ENCODE peak calls at places on chromosomes 12 and 14, in eight cellular contexts. One of them, this sample, is unnamed.

GRCh38 chr12:80100566-80100965 is 1.2 kb downstream of the OTOGL start:
- DNase-seq in HFF-Myc: no peak
- DNase-seq in GM06990: no peak
- DNase-seq in CD8-positive, alpha-beta T cell: no peak
- DNase-seq in sigmoid colon: no peak
- DNase-seq in Peyer's patch: no peak
- DNase-seq in DND-41: no peak
- DNase-seq in astrocyte of the spinal cord: peak
- DNase-seq in this sample: no peak

GRCh38 chr12:44154128-44154527 is 318.2 kb downstream of the TMEM117 start:
- DNase-seq in HFF-Myc: peak
- DNase-seq in GM06990: no peak
- DNase-seq in CD8-positive, alpha-beta T cell: no peak
- DNase-seq in sigmoid colon: no peak
- DNase-seq in Peyer's patch: no peak
- DNase-seq in DND-41: no peak
- DNase-seq in astrocyte of the spinal cord: no peak
- DNase-seq in this sample: no peak

GRCh38 chr14:71711619-71712018 is 220.6 kb upstream of the RGS6 start:
- DNase-seq in HFF-Myc: no peak
- DNase-seq in GM06990: no peak
- DNase-seq in CD8-positive, alpha-beta T cell: no peak
- DNase-seq in sigmoid colon: no peak
- DNase-seq in Peyer's patch: no peak
- DNase-seq in DND-41: no peak
- DNase-seq in astrocyte of the spinal cord: peak
- DNase-seq in this sample: no peak

GRCh38 chr12:86600664-86601231 is 344.6 kb upstream of the MGAT4C start:
- DNase-seq in HFF-Myc: no peak
- DNase-seq in GM06990: no peak
- DNase-seq in CD8-positive, alpha-beta T cell: no peak
- DNase-seq in sigmoid colon: no peak
- DNase-seq in Peyer's patch: no peak
- DNase-seq in DND-41: no peak
- DNase-seq in astrocyte of the spinal cord: no peak
- DNase-seq in this sample: no peak

GRCh38 chr12:99067171-99067785 is 422.2 kb downstream of the APAF1 start:
- DNase-seq in HFF-Myc: no peak
- DNase-seq in GM06990: no peak
- DNase-seq in CD8-positive, alpha-beta T cell: no peak
- DNase-seq in sigmoid colon: no peak
- DNase-seq in Peyer's patch: no peak
- DNase-seq in DND-41: no peak
- DNase-seq in astrocyte of the spinal cord: no peak
- DNase-seq in this sample: no peak

GRCh38 chr14:54809767-54810166 is 92.9 kb downstream of the GCH1 start:
- DNase-seq in HFF-Myc: no peak
- DNase-seq in GM06990: no peak
- DNase-seq in CD8-positive, alpha-beta T cell: no peak
- DNase-seq in sigmoid colon: no peak
- DNase-seq in Peyer's patch: no peak
- DNase-seq in DND-41: no peak
- DNase-seq in astrocyte of the spinal cord: no peak
- DNase-seq in this sample: no peak

GRCh38 chr12:21502164-21502496 is 541 bp downstream of the GOLT1B start:
- DNase-seq in HFF-Myc: no peak
- DNase-seq in GM06990: no peak
- DNase-seq in CD8-positive, alpha-beta T cell: peak
- DNase-seq in sigmoid colon: peak
- DNase-seq in Peyer's patch: no peak
- DNase-seq in DND-41: peak
- DNase-seq in astrocyte of the spinal cord: peak
- DNase-seq in this sample: peak

GRCh38 chr12:91704446-91704845 is 441.2 kb downstream of the BTG1 start:
- DNase-seq in HFF-Myc: no peak
- DNase-seq in GM06990: no peak
- DNase-seq in CD8-positive, alpha-beta T cell: no peak
- DNase-seq in sigmoid colon: no peak
- DNase-seq in Peyer's patch: no peak
- DNase-seq in DND-41: no peak
- DNase-seq in astrocyte of the spinal cord: peak
- DNase-seq in this sample: no peak

GRCh38 chr14:75310295-75311059 is 31.8 kb downstream of the FOS start:
- DNase-seq in HFF-Myc: no peak
- DNase-seq in GM06990: no peak
- DNase-seq in CD8-positive, alpha-beta T cell: no peak
- DNase-seq in sigmoid colon: peak
- DNase-seq in Peyer's patch: peak
- DNase-seq in DND-41: no peak
- DNase-seq in astrocyte of the spinal cord: peak
- DNase-seq in this sample: peak

GRCh38 chr12:45273717-45274271 is 57.9 kb downstream of the ANO6 start:
- DNase-seq in HFF-Myc: peak
- DNase-seq in GM06990: no peak
- DNase-seq in CD8-positive, alpha-beta T cell: no peak
- DNase-seq in sigmoid colon: no peak
- DNase-seq in Peyer's patch: no peak
- DNase-seq in DND-41: no peak
- DNase-seq in astrocyte of the spinal cord: peak
- DNase-seq in this sample: no peak

GRCh38 chr12:124762791-124763593 is 100.7 kb downstream of the SCARB1 start:
- DNase-seq in HFF-Myc: no peak
- DNase-seq in GM06990: no peak
- DNase-seq in CD8-positive, alpha-beta T cell: no peak
- DNase-seq in sigmoid colon: no peak
- DNase-seq in Peyer's patch: no peak
- DNase-seq in DND-41: no peak
- DNase-seq in astrocyte of the spinal cord: no peak
- DNase-seq in this sample: no peak

GRCh38 chr14:48430805-48431204 is 755.4 kb upstream of the MDGA2 start:
- DNase-seq in HFF-Myc: no peak
- DNase-seq in GM06990: no peak
- DNase-seq in CD8-positive, alpha-beta T cell: no peak
- DNase-seq in sigmoid colon: no peak
- DNase-seq in Peyer's patch: peak
- DNase-seq in DND-41: no peak
- DNase-seq in astrocyte of the spinal cord: no peak
- DNase-seq in this sample: no peak

GRCh38 chr12:29516431-29516875 is 19.0 kb upstream of the OVCH1 start:
- DNase-seq in HFF-Myc: no peak
- DNase-seq in GM06990: no peak
- DNase-seq in CD8-positive, alpha-beta T cell: no peak
- DNase-seq in sigmoid colon: no peak
- DNase-seq in Peyer's patch: no peak
- DNase-seq in DND-41: no peak
- DNase-seq in astrocyte of the spinal cord: peak
- DNase-seq in this sample: no peak

GRCh38 chr14:93751946-93752660 is 36.2 kb downstream of the PRIMA1 start:
- DNase-seq in HFF-Myc: no peak
- DNase-seq in GM06990: no peak
- DNase-seq in CD8-positive, alpha-beta T cell: no peak
- DNase-seq in sigmoid colon: no peak
- DNase-seq in Peyer's patch: peak
- DNase-seq in DND-41: no peak
- DNase-seq in astrocyte of the spinal cord: no peak
- DNase-seq in this sample: no peak

GRCh38 chr12:98744692-98745091 is 99.6 kb downstream of the APAF1 start:
- DNase-seq in HFF-Myc: no peak
- DNase-seq in GM06990: no peak
- DNase-seq in CD8-positive, alpha-beta T cell: no peak
- DNase-seq in sigmoid colon: no peak
- DNase-seq in Peyer's patch: no peak
- DNase-seq in DND-41: no peak
- DNase-seq in astrocyte of the spinal cord: no peak
- DNase-seq in this sample: no peak

GRCh38 chr12:1115471-1116242 is 124.6 kb downstream of the ERC1 start:
- DNase-seq in HFF-Myc: no peak
- DNase-seq in GM06990: no peak
- DNase-seq in CD8-positive, alpha-beta T cell: no peak
- DNase-seq in sigmoid colon: no peak
- DNase-seq in Peyer's patch: no peak
- DNase-seq in DND-41: no peak
- DNase-seq in astrocyte of the spinal cord: peak
- DNase-seq in this sample: no peak

GRCh38 chr12:15322164-15323054 is at the start of gene PTPRO:
- DNase-seq in HFF-Myc: no peak
- DNase-seq in GM06990: peak
- DNase-seq in CD8-positive, alpha-beta T cell: no peak
- DNase-seq in sigmoid colon: no peak
- DNase-seq in Peyer's patch: no peak
- DNase-seq in DND-41: no peak
- DNase-seq in astrocyte of the spinal cord: peak
- DNase-seq in this sample: no peak

GRCh38 chr12:82517808-82518207 is 159.5 kb downstream of the METTL25 start:
- DNase-seq in HFF-Myc: no peak
- DNase-seq in GM06990: no peak
- DNase-seq in CD8-positive, alpha-beta T cell: no peak
- DNase-seq in sigmoid colon: no peak
- DNase-seq in Peyer's patch: no peak
- DNase-seq in DND-41: no peak
- DNase-seq in astrocyte of the spinal cord: no peak
- DNase-seq in this sample: no peak

GRCh38 chr12:108289342-108290131 is 49.6 kb downstream of the CMKLR1 start:
- DNase-seq in HFF-Myc: no peak
- DNase-seq in GM06990: no peak
- DNase-seq in CD8-positive, alpha-beta T cell: no peak
- DNase-seq in sigmoid colon: peak
- DNase-seq in Peyer's patch: no peak
- DNase-seq in DND-41: no peak
- DNase-seq in astrocyte of the spinal cord: no peak
- DNase-seq in this sample: no peak

GRCh38 chr12:4153343-4153892 is 120.1 kb upstream of the CCND2 start:
- DNase-seq in HFF-Myc: no peak
- DNase-seq in GM06990: peak
- DNase-seq in CD8-positive, alpha-beta T cell: peak
- DNase-seq in sigmoid colon: no peak
- DNase-seq in Peyer's patch: peak
- DNase-seq in DND-41: peak
- DNase-seq in astrocyte of the spinal cord: no peak
- DNase-seq in this sample: peak

GRCh38 chr14:71204231-71204630 is 297.0 kb downstream of the PCNX1 start:
- DNase-seq in HFF-Myc: no peak
- DNase-seq in GM06990: no peak
- DNase-seq in CD8-positive, alpha-beta T cell: no peak
- DNase-seq in sigmoid colon: no peak
- DNase-seq in Peyer's patch: no peak
- DNase-seq in DND-41: no peak
- DNase-seq in astrocyte of the spinal cord: no peak
- DNase-seq in this sample: no peak

GRCh38 chr12:112017041-112017440 is 3.8 kb downstream of the ERP29 start:
- DNase-seq in HFF-Myc: no peak
- DNase-seq in GM06990: no peak
- DNase-seq in CD8-positive, alpha-beta T cell: no peak
- DNase-seq in sigmoid colon: no peak
- DNase-seq in Peyer's patch: no peak
- DNase-seq in DND-41: no peak
- DNase-seq in astrocyte of the spinal cord: no peak
- DNase-seq in this sample: no peak

GRCh38 chr12:94706250-94706661 is 55.9 kb upstream of the TMCC3 start:
- DNase-seq in HFF-Myc: no peak
- DNase-seq in GM06990: no peak
- DNase-seq in CD8-positive, alpha-beta T cell: no peak
- DNase-seq in sigmoid colon: no peak
- DNase-seq in Peyer's patch: no peak
- DNase-seq in DND-41: no peak
- DNase-seq in astrocyte of the spinal cord: no peak
- DNase-seq in this sample: no peak

GRCh38 chr14:61864329-61864898 is 102.2 kb downstream of the SNAPC1 start:
- DNase-seq in HFF-Myc: no peak
- DNase-seq in GM06990: no peak
- DNase-seq in CD8-positive, alpha-beta T cell: no peak
- DNase-seq in sigmoid colon: no peak
- DNase-seq in Peyer's patch: no peak
- DNase-seq in DND-41: no peak
- DNase-seq in astrocyte of the spinal cord: no peak
- DNase-seq in this sample: no peak

GRCh38 chr14:103597623-103598372 is 31.2 kb upstream of the KLC1 start:
- DNase-seq in HFF-Myc: peak
- DNase-seq in GM06990: no peak
- DNase-seq in CD8-positive, alpha-beta T cell: no peak
- DNase-seq in sigmoid colon: no peak
- DNase-seq in Peyer's patch: no peak
- DNase-seq in DND-41: no peak
- DNase-seq in astrocyte of the spinal cord: peak
- DNase-seq in this sample: no peak

GRCh38 chr14:104215706-104216334 is 77.4 kb downstream of the KIF26A start:
- DNase-seq in HFF-Myc: no peak
- DNase-seq in GM06990: no peak
- DNase-seq in CD8-positive, alpha-beta T cell: no peak
- DNase-seq in sigmoid colon: no peak
- DNase-seq in Peyer's patch: no peak
- DNase-seq in DND-41: no peak
- DNase-seq in astrocyte of the spinal cord: no peak
- DNase-seq in this sample: no peak

GRCh38 chr14:69287096-69287991 is 27.4 kb downstream of the GALNT16 start:
- DNase-seq in HFF-Myc: no peak
- DNase-seq in GM06990: no peak
- DNase-seq in CD8-positive, alpha-beta T cell: no peak
- DNase-seq in sigmoid colon: no peak
- DNase-seq in Peyer's patch: no peak
- DNase-seq in DND-41: no peak
- DNase-seq in astrocyte of the spinal cord: peak
- DNase-seq in this sample: no peak

GRCh38 chr12:56160894-56161667 is 2.9 kb downstream of the MYL6 start:
- DNase-seq in HFF-Myc: no peak
- DNase-seq in GM06990: no peak
- DNase-seq in CD8-positive, alpha-beta T cell: no peak
- DNase-seq in sigmoid colon: no peak
- DNase-seq in Peyer's patch: no peak
- DNase-seq in DND-41: no peak
- DNase-seq in astrocyte of the spinal cord: no peak
- DNase-seq in this sample: no peak
- H3K4me3 ChIP-seq in HFF-Myc: peak
- H3K4me3 ChIP-seq in GM06990: peak
- H3K4me3 ChIP-seq in CD8-positive, alpha-beta T cell: peak
- H3K4me3 ChIP-seq in sigmoid colon: peak
- H3K4me3 ChIP-seq in Peyer's patch: peak
- H3K4me3 ChIP-seq in DND-41: peak
- H3K4me3 ChIP-seq in astrocyte of the spinal cord: peak
- H3K4me3 ChIP-seq in this sample: peak

GRCh38 chr12:121466800-121467637 is 67.1 kb downstream of the RNF34 start:
- DNase-seq in HFF-Myc: peak
- DNase-seq in GM06990: peak
- DNase-seq in CD8-positive, alpha-beta T cell: peak
- DNase-seq in sigmoid colon: peak
- DNase-seq in Peyer's patch: peak
- DNase-seq in DND-41: peak
- DNase-seq in astrocyte of the spinal cord: peak
- DNase-seq in this sample: peak
- H3K4me3 ChIP-seq in HFF-Myc: peak
- H3K4me3 ChIP-seq in GM06990: peak
- H3K4me3 ChIP-seq in CD8-positive, alpha-beta T cell: peak
- H3K4me3 ChIP-seq in sigmoid colon: peak
- H3K4me3 ChIP-seq in Peyer's patch: peak
- H3K4me3 ChIP-seq in DND-41: peak
- H3K4me3 ChIP-seq in astrocyte of the spinal cord: peak
- H3K4me3 ChIP-seq in this sample: peak

GRCh38 chr12:31517994-31518393 is 72.9 kb downstream of the DENND5B start:
- DNase-seq in HFF-Myc: no peak
- DNase-seq in GM06990: no peak
- DNase-seq in CD8-positive, alpha-beta T cell: no peak
- DNase-seq in sigmoid colon: no peak
- DNase-seq in Peyer's patch: no peak
- DNase-seq in DND-41: no peak
- DNase-seq in astrocyte of the spinal cord: peak
- DNase-seq in this sample: no peak
- H3K4me3 ChIP-seq in HFF-Myc: no peak
- H3K4me3 ChIP-seq in GM06990: no peak
- H3K4me3 ChIP-seq in CD8-positive, alpha-beta T cell: no peak
- H3K4me3 ChIP-seq in sigmoid colon: no peak
- H3K4me3 ChIP-seq in Peyer's patch: no peak
- H3K4me3 ChIP-seq in DND-41: no peak
- H3K4me3 ChIP-seq in astrocyte of the spinal cord: no peak
- H3K4me3 ChIP-seq in this sample: no peak

GRCh38 chr12:27207626-27208413 is 36.3 kb upstream of the STK38L start:
- DNase-seq in HFF-Myc: no peak
- DNase-seq in GM06990: peak
- DNase-seq in CD8-positive, alpha-beta T cell: no peak
- DNase-seq in sigmoid colon: no peak
- DNase-seq in Peyer's patch: no peak
- DNase-seq in DND-41: no peak
- DNase-seq in astrocyte of the spinal cord: no peak
- DNase-seq in this sample: no peak
- H3K4me3 ChIP-seq in HFF-Myc: no peak
- H3K4me3 ChIP-seq in GM06990: peak
- H3K4me3 ChIP-seq in CD8-positive, alpha-beta T cell: no peak
- H3K4me3 ChIP-seq in sigmoid colon: no peak
- H3K4me3 ChIP-seq in Peyer's patch: no peak
- H3K4me3 ChIP-seq in DND-41: no peak
- H3K4me3 ChIP-seq in astrocyte of the spinal cord: no peak
- H3K4me3 ChIP-seq in this sample: no peak

This sample was measured in transverse colon.